ENCODE peak calls at places on chromosomes 11 and 22, in ten cellular contexts. T, K, W, M, E, V, P, J, D and N are unnamed samples.

GRCh38 chr11:73969991-73970800 is 12.4 kb downstream of the UCP2 start:
- DNase-seq in D (no peak), K (no peak), V (no peak), T (no peak), J (peak; percentile 57), P (no peak), W (no peak), E (no peak), M (no peak), N (peak; percentile 75)

GRCh38 chr11:134509381-134510068 is 97.5 kb upstream of the B3GAT1 start:
- DNase-seq in D (no peak), M (no peak), P (no peak), J (peak; percentile 71), W (no peak), V (no peak), K (no peak), E (no peak), T (peak; percentile 81), N (no peak)

GRCh38 chr11:111361874-111362273 is 17.2 kb downstream of the POU2AF1 start:
- DNase-seq in E (no peak), T (no peak), V (peak; percentile 38), K (peak; percentile 26), P (no peak), M (no peak), W (no peak), D (no peak), J (no peak), N (no peak)

GRCh38 chr11:2549491-2549875 is 104.7 kb downstream of the KCNQ1 start:
- DNase-seq in E (no peak), P (no peak), K (no peak), J (peak; percentile 79), T (peak; percentile 64), M (peak; percentile 24), W (no peak), V (no peak), D (no peak), N (no peak)

GRCh38 chr11:60912851-60913550 is 957 bp upstream of the TMEM109 start:
- DNase-seq in J (no peak), P (no peak), D (no peak), M (peak; percentile 76), V (no peak), W (no peak), T (peak; percentile 74), E (no peak), K (no peak), N (no peak)

GRCh38 chr11:72969894-72970335 is 155.7 kb downstream of the ATG16L2 start:
- DNase-seq in V (peak; percentile 70), P (no peak), K (no peak), M (no peak), J (no peak), E (no peak), D (no peak), W (peak; percentile 89), T (no peak), N (no peak)

GRCh38 chr11:60343094-60343704 is 16.1 kb downstream of the MS4A6E start:
- DNase-seq in P (no peak), D (no peak), E (no peak), V (peak; percentile 71), T (no peak), M (no peak), K (no peak), J (no peak), W (peak; percentile 3), N (peak; percentile 57)

GRCh38 chr11:87181143-87181542 is 143.4 kb downstream of the TMEM135 start:
- DNase-seq in W (no peak), K (no peak), D (no peak), J (no peak), M (no peak), P (no peak), E (no peak), V (no peak), T (no peak), N (no peak)

GRCh38 chr11:64605656-64606585 is 14.9 kb downstream of the SLC22A12 start:
- DNase-seq in D (no peak), P (no peak), T (no peak), V (no peak), E (no peak), K (no peak), M (peak; percentile 44), J (peak; percentile 62), W (no peak), N (no peak)

GRCh38 chr11:131924446-131925240 is 554.2 kb downstream of the NTM start:
- DNase-seq in E (no peak), V (peak; percentile 81), M (no peak), K (no peak), J (no peak), P (no peak), D (peak; percentile 52), W (peak; percentile 44), T (no peak), N (no peak)

GRCh38 chr11:125072210-125072960 is 9.3 kb downstream of the SLC37A2 start:
- DNase-seq in D (no peak), W (no peak), K (no peak), J (peak; percentile 72), T (no peak), V (no peak), M (peak; percentile 66), E (no peak), P (no peak), N (no peak)

GRCh38 chr11:73217131-73217809 is 811 bp upstream of the P2RY2 start:
- DNase-seq in M (peak; percentile 69), K (no peak), J (peak; percentile 81), P (no peak), V (no peak), T (no peak), D (no peak), W (no peak), E (no peak), N (no peak)

GRCh38 chr11:60989108-60989650 is 17.7 kb downstream of the CD6 start:
- DNase-seq in V (no peak), M (no peak), W (no peak), D (no peak), T (no peak), J (peak; percentile 35), K (no peak), P (no peak), E (no peak), N (no peak)

GRCh38 chr22:39449708-39450107 is 7.1 kb upstream of the MGAT3 start:
- DNase-seq in W (no peak), M (no peak), T (no peak), K (no peak), E (no peak), D (no peak), V (no peak), P (no peak), J (no peak), N (no peak)

GRCh38 chr11:28820296-28820989 is 712.3 kb downstream of the METTL15 start:
- DNase-seq in E (no peak), M (no peak), J (no peak), W (peak; percentile 89), V (no peak), D (no peak), P (no peak), T (no peak), K (no peak), N (peak; percentile 22)

GRCh38 chr22:23070418-23071162 is at the start of gene GNAZ:
- DNase-seq in T (peak; percentile 76), P (peak; percentile 67), D (no peak), E (no peak), K (no peak), M (peak; percentile 73), W (no peak), V (no peak), J (peak; percentile 86), N (peak; percentile 63)

GRCh38 chr11:3849297-3849874 is 6.1 kb upstream of the STIM1 start:
- DNase-seq in M (no peak), D (no peak), T (no peak), V (peak; percentile 74), J (no peak), W (peak; percentile 39), E (no peak), K (no peak), P (no peak), N (peak; percentile 64)

GRCh38 chr11:3123761-3124733 is 41.1 kb downstream of the OSBPL5 start:
- DNase-seq in D (peak; percentile 66), P (no peak), W (peak; percentile 96), J (peak; percentile 69), K (peak; percentile 75), M (peak; percentile 90), V (peak; percentile 94), T (peak; percentile 91), E (no peak), N (no peak)